ENCODE peak calls at places on chromosomes 6 and 20, in six cellular contexts. One of them, this sample, is unnamed.

GRCh38 chr6:105560611-105561066 is 157.8 kb upstream of the PREP start:
- DNase-seq in heart right ventricle: no peak
- DNase-seq in CD8-positive, alpha-beta T cell: no peak
- DNase-seq in WTC11: no peak
- DNase-seq in OCI-LY7: no peak
- DNase-seq in NCI-H1417: no peak
- DNase-seq in this sample: no peak

GRCh38 chr6:107740496-107741190 is 83.5 kb downstream of the SCML4 start:
- DNase-seq in heart right ventricle: no peak
- DNase-seq in WTC11: no peak
- DNase-seq in CD8-positive, alpha-beta T cell: no peak
- DNase-seq in NCI-H1417: no peak
- DNase-seq in OCI-LY7: peak; percentile 48
- DNase-seq in this sample: no peak

GRCh38 chr6:166751051-166751595 is 124.1 kb upstream of the RPS6KA2 start:
- DNase-seq in NCI-H1417: no peak
- DNase-seq in WTC11: peak; percentile 44
- DNase-seq in CD8-positive, alpha-beta T cell: no peak
- DNase-seq in OCI-LY7: peak; percentile 37
- DNase-seq in heart right ventricle: no peak
- DNase-seq in this sample: no peak

GRCh38 chr6:116797585-116797984 is 31.3 kb downstream of the GPRC6A start:
- DNase-seq in heart right ventricle: no peak
- DNase-seq in NCI-H1417: no peak
- DNase-seq in WTC11: no peak
- DNase-seq in OCI-LY7: no peak
- DNase-seq in CD8-positive, alpha-beta T cell: no peak
- DNase-seq in this sample: no peak

GRCh38 chr6:83707829-83708545 is 914 bp downstream of the SNAP91 start:
- DNase-seq in heart right ventricle: no peak
- DNase-seq in OCI-LY7: no peak
- DNase-seq in NCI-H1417: no peak
- DNase-seq in CD8-positive, alpha-beta T cell: no peak
- DNase-seq in WTC11: peak; percentile 49
- DNase-seq in this sample: no peak

GRCh38 chr20:40956926-40957760 is 71.5 kb upstream of the TOP1 start:
- DNase-seq in heart right ventricle: no peak
- DNase-seq in WTC11: no peak
- DNase-seq in NCI-H1417: no peak
- DNase-seq in CD8-positive, alpha-beta T cell: no peak
- DNase-seq in OCI-LY7: no peak
- DNase-seq in this sample: no peak

GRCh38 chr20:1657556-1658334 is at the start of gene SIRPG:
- DNase-seq in WTC11: no peak
- DNase-seq in CD8-positive, alpha-beta T cell: no peak
- DNase-seq in heart right ventricle: no peak
- DNase-seq in NCI-H1417: no peak
- DNase-seq in OCI-LY7: no peak
- DNase-seq in this sample: no peak

GRCh38 chr6:164124986-164125385 is 710.5 kb downstream of the QKI start:
- DNase-seq in heart right ventricle: no peak
- DNase-seq in WTC11: no peak
- DNase-seq in NCI-H1417: no peak
- DNase-seq in CD8-positive, alpha-beta T cell: no peak
- DNase-seq in OCI-LY7: no peak
- DNase-seq in this sample: no peak

GRCh38 chr6:6479706-6480250 is 108.7 kb upstream of the LY86 start:
- DNase-seq in WTC11: no peak
- DNase-seq in NCI-H1417: no peak
- DNase-seq in CD8-positive, alpha-beta T cell: no peak
- DNase-seq in OCI-LY7: no peak
- DNase-seq in heart right ventricle: no peak
- DNase-seq in this sample: no peak

GRCh38 chr6:138194221-138194620 is 24.1 kb downstream of the PBOV1 start:
- DNase-seq in NCI-H1417: no peak
- DNase-seq in OCI-LY7: no peak
- DNase-seq in heart right ventricle: no peak
- DNase-seq in WTC11: no peak
- DNase-seq in CD8-positive, alpha-beta T cell: no peak
- DNase-seq in this sample: no peak

GRCh38 chr20:47611785-47612184 is 110.1 kb downstream of the NCOA3 start:
- DNase-seq in CD8-positive, alpha-beta T cell: no peak
- DNase-seq in WTC11: no peak
- DNase-seq in NCI-H1417: no peak
- DNase-seq in OCI-LY7: no peak
- DNase-seq in heart right ventricle: no peak
- DNase-seq in this sample: no peak

GRCh38 chr6:24537082-24537699 is 42.4 kb downstream of the ALDH5A1 start:
- DNase-seq in CD8-positive, alpha-beta T cell: no peak
- DNase-seq in heart right ventricle: no peak
- DNase-seq in OCI-LY7: no peak
- DNase-seq in WTC11: no peak
- DNase-seq in NCI-H1417: no peak
- DNase-seq in this sample: no peak

GRCh38 chr6:56802570-56802969 is 152.3 kb upstream of the BEND6 start:
- DNase-seq in NCI-H1417: peak; percentile 66
- DNase-seq in WTC11: no peak
- DNase-seq in CD8-positive, alpha-beta T cell: no peak
- DNase-seq in OCI-LY7: no peak
- DNase-seq in heart right ventricle: no peak
- DNase-seq in this sample: no peak

GRCh38 chr20:15734054-15734453 is 839.2 kb downstream of the KIF16B start:
- DNase-seq in CD8-positive, alpha-beta T cell: no peak
- DNase-seq in OCI-LY7: no peak
- DNase-seq in WTC11: no peak
- DNase-seq in heart right ventricle: no peak
- DNase-seq in NCI-H1417: no peak
- DNase-seq in this sample: no peak